ENCODE peak calls at places on chromosomes 13 and 19, in six cellular contexts. One of them, this sample, is unnamed.

GRCh38 chr13:39676315-39676876 is 20.9 kb downstream of the COG6 start:
- DNase-seq in activated naive CD8-positive, alpha-beta T cell treated with anti-CD3 and anti-CD28 coated beads, Interleukin-2, amount 50 U/mL, for 24 hours: no peak
- DNase-seq in left colon: no peak
- DNase-seq in GDM1: peak; percentile 21
- DNase-seq in H7: peak; percentile 5
- DNase-seq in naive thymus-derived CD8-positive, alpha-beta T cell: no peak
- DNase-seq in this sample: no peak

GRCh38 chr19:38557205-38557799 is 60.5 kb downstream of the MAP4K1 start:
- DNase-seq in activated naive CD8-positive, alpha-beta T cell treated with anti-CD3 and anti-CD28 coated beads, Interleukin-2, amount 50 U/mL, for 24 hours: peak; percentile 37
- DNase-seq in left colon: peak; percentile 43
- DNase-seq in GDM1: no peak
- DNase-seq in H7: no peak
- DNase-seq in naive thymus-derived CD8-positive, alpha-beta T cell: no peak
- DNase-seq in this sample: peak; percentile 11

GRCh38 chr19:38917921-38918491 is 6.0 kb upstream of the CCER2 start:
- DNase-seq in activated naive CD8-positive, alpha-beta T cell treated with anti-CD3 and anti-CD28 coated beads, Interleukin-2, amount 50 U/mL, for 24 hours: no peak
- DNase-seq in left colon: no peak
- DNase-seq in GDM1: no peak
- DNase-seq in H7: peak; percentile 73
- DNase-seq in naive thymus-derived CD8-positive, alpha-beta T cell: peak; percentile 22
- DNase-seq in this sample: no peak

GRCh38 chr13:46296920-46297319 is 85.2 kb downstream of the LRRC63 start:
- DNase-seq in activated naive CD8-positive, alpha-beta T cell treated with anti-CD3 and anti-CD28 coated beads, Interleukin-2, amount 50 U/mL, for 24 hours: no peak
- DNase-seq in left colon: no peak
- DNase-seq in GDM1: no peak
- DNase-seq in H7: no peak
- DNase-seq in naive thymus-derived CD8-positive, alpha-beta T cell: no peak
- DNase-seq in this sample: no peak

GRCh38 chr19:38898788-38899446 is 501 bp downstream of the SIRT2 start:
- DNase-seq in activated naive CD8-positive, alpha-beta T cell treated with anti-CD3 and anti-CD28 coated beads, Interleukin-2, amount 50 U/mL, for 24 hours: no peak
- DNase-seq in left colon: no peak
- DNase-seq in GDM1: no peak
- DNase-seq in H7: peak; percentile 66
- DNase-seq in naive thymus-derived CD8-positive, alpha-beta T cell: no peak
- DNase-seq in this sample: no peak

GRCh38 chr19:29484876-29485275 is 40.9 kb upstream of the VSTM2B start:
- DNase-seq in activated naive CD8-positive, alpha-beta T cell treated with anti-CD3 and anti-CD28 coated beads, Interleukin-2, amount 50 U/mL, for 24 hours: no peak
- DNase-seq in left colon: peak; percentile 7
- DNase-seq in GDM1: no peak
- DNase-seq in H7: no peak
- DNase-seq in naive thymus-derived CD8-positive, alpha-beta T cell: peak; percentile 37
- DNase-seq in this sample: no peak

GRCh38 chr13:63393112-63393511 is 1977.5 kb upstream of the PCDH20 start:
- DNase-seq in activated naive CD8-positive, alpha-beta T cell treated with anti-CD3 and anti-CD28 coated beads, Interleukin-2, amount 50 U/mL, for 24 hours: no peak
- DNase-seq in left colon: no peak
- DNase-seq in GDM1: no peak
- DNase-seq in H7: no peak
- DNase-seq in naive thymus-derived CD8-positive, alpha-beta T cell: no peak
- DNase-seq in this sample: no peak

GRCh38 chr13:97786510-97786909 is 167.0 kb upstream of the IPO5 start:
- DNase-seq in activated naive CD8-positive, alpha-beta T cell treated with anti-CD3 and anti-CD28 coated beads, Interleukin-2, amount 50 U/mL, for 24 hours: no peak
- DNase-seq in left colon: no peak
- DNase-seq in GDM1: no peak
- DNase-seq in H7: no peak
- DNase-seq in naive thymus-derived CD8-positive, alpha-beta T cell: no peak
- DNase-seq in this sample: no peak